ENCODE peak calls at places on chromosome 18, in five cellular contexts. One of them, this sample, is unnamed.
A peak's percentile ranks its signal among the peaks of the same experiment; 100 is the strongest.

GRCh38 chr18:63603772-63604171 is 16.6 kb downstream of the SERPINB13 start:
- DNase-seq in adrenal gland: no peak
- DNase-seq in neuronal stem cell: no peak
- DNase-seq in left ventricle myocardium inferior: no peak
- DNase-seq in neural progenitor cell: no peak
- DNase-seq in this sample: no peak

GRCh38 chr18:49612515-49613033 is 50.7 kb downstream of the LIPG start:
- DNase-seq in adrenal gland: no peak
- DNase-seq in neuronal stem cell: no peak
- DNase-seq in left ventricle myocardium inferior: no peak
- DNase-seq in neural progenitor cell: peak; percentile 20
- DNase-seq in this sample: no peak

GRCh38 chr18:69755856-69756496 is 191.7 kb downstream of the CD226 start:
- DNase-seq in adrenal gland: no peak
- DNase-seq in neuronal stem cell: no peak
- DNase-seq in left ventricle myocardium inferior: no peak
- DNase-seq in neural progenitor cell: no peak
- DNase-seq in this sample: no peak

GRCh38 chr18:54423831-54424230 is 66.1 kb downstream of the C18orf54 start:
- DNase-seq in adrenal gland: no peak
- DNase-seq in neuronal stem cell: no peak
- DNase-seq in left ventricle myocardium inferior: no peak
- DNase-seq in neural progenitor cell: no peak
- DNase-seq in this sample: no peak

GRCh38 chr18:21740724-21741510 is at the start of gene MIB1:
- DNase-seq in adrenal gland: no peak
- DNase-seq in neuronal stem cell: peak; percentile 99
- DNase-seq in left ventricle myocardium inferior: peak; percentile 67
- DNase-seq in neural progenitor cell: peak; percentile 100
- DNase-seq in this sample: peak; percentile 73

GRCh38 chr18:68725341-68725740 is 10.4 kb upstream of the TMX3 start:
- DNase-seq in adrenal gland: no peak
- DNase-seq in neuronal stem cell: no peak
- DNase-seq in left ventricle myocardium inferior: no peak
- DNase-seq in neural progenitor cell: no peak
- DNase-seq in this sample: no peak

GRCh38 chr18:12321331-12321730 is 13.3 kb downstream of the TUBB6 start:
- DNase-seq in adrenal gland: no peak
- DNase-seq in neuronal stem cell: no peak
- DNase-seq in left ventricle myocardium inferior: no peak
- DNase-seq in neural progenitor cell: no peak
- DNase-seq in this sample: no peak

GRCh38 chr18:23752796-23753195 is 63.5 kb downstream of the LAMA3 start:
- DNase-seq in adrenal gland: no peak
- DNase-seq in neuronal stem cell: no peak
- DNase-seq in left ventricle myocardium inferior: no peak
- DNase-seq in neural progenitor cell: peak; percentile 46
- DNase-seq in this sample: no peak

GRCh38 chr18:51361130-51361860 is 163.8 kb upstream of the MEX3C start:
- DNase-seq in adrenal gland: no peak
- DNase-seq in neuronal stem cell: no peak
- DNase-seq in left ventricle myocardium inferior: no peak
- DNase-seq in neural progenitor cell: no peak
- DNase-seq in this sample: no peak

GRCh38 chr18:45664824-45665763 is 49.8 kb downstream of the SLC14A2 start:
- DNase-seq in adrenal gland: peak; percentile 81
- DNase-seq in neuronal stem cell: peak; percentile 74
- DNase-seq in left ventricle myocardium inferior: no peak
- DNase-seq in neural progenitor cell: peak; percentile 78
- DNase-seq in this sample: no peak

GRCh38 chr18:9574473-9575115 is 39.8 kb downstream of the PPP4R1 start:
- DNase-seq in adrenal gland: no peak
- DNase-seq in neuronal stem cell: no peak
- DNase-seq in left ventricle myocardium inferior: no peak
- DNase-seq in neural progenitor cell: no peak
- DNase-seq in this sample: no peak

GRCh38 chr18:6745504-6746031 is 16.1 kb downstream of the ARHGAP28 start:
- DNase-seq in adrenal gland: no peak
- DNase-seq in neuronal stem cell: no peak
- DNase-seq in left ventricle myocardium inferior: no peak
- DNase-seq in neural progenitor cell: no peak
- DNase-seq in this sample: no peak

GRCh38 chr18:49114556-49114955 is 163.8 kb upstream of the SMAD7 start:
- DNase-seq in adrenal gland: no peak
- DNase-seq in neuronal stem cell: no peak
- DNase-seq in left ventricle myocardium inferior: no peak
- DNase-seq in neural progenitor cell: no peak
- DNase-seq in this sample: no peak

GRCh38 chr18:68667121-68667520 is 47.8 kb downstream of the TMX3 start:
- DNase-seq in adrenal gland: no peak
- DNase-seq in neuronal stem cell: no peak
- DNase-seq in left ventricle myocardium inferior: no peak
- DNase-seq in neural progenitor cell: no peak
- DNase-seq in this sample: no peak

GRCh38 chr18:52090005-52090404 is 250.0 kb upstream of the DCC start:
- DNase-seq in adrenal gland: no peak
- DNase-seq in neuronal stem cell: no peak
- DNase-seq in left ventricle myocardium inferior: no peak
- DNase-seq in neural progenitor cell: no peak
- DNase-seq in this sample: no peak

GRCh38 chr18:55501594-55502345 is 86.2 kb downstream of the TCF4 start:
- DNase-seq in adrenal gland: no peak
- DNase-seq in neuronal stem cell: no peak
- DNase-seq in left ventricle myocardium inferior: no peak
- DNase-seq in neural progenitor cell: peak; percentile 68
- DNase-seq in this sample: no peak

GRCh38 chr18:30056528-30056927 is 986.0 kb downstream of the DSC3 start:
- DNase-seq in adrenal gland: no peak
- DNase-seq in neuronal stem cell: no peak
- DNase-seq in left ventricle myocardium inferior: no peak
- DNase-seq in neural progenitor cell: no peak
- DNase-seq in this sample: no peak

GRCh38 chr18:40984856-40985255 is 970.2 kb upstream of the PIK3C3 start:
- DNase-seq in adrenal gland: no peak
- DNase-seq in neuronal stem cell: no peak
- DNase-seq in left ventricle myocardium inferior: no peak
- DNase-seq in neural progenitor cell: no peak
- DNase-seq in this sample: no peak

GRCh38 chr18:72871091-72871490 is 3.3 kb upstream of the NETO1 start:
- DNase-seq in adrenal gland: no peak
- DNase-seq in neuronal stem cell: no peak
- DNase-seq in left ventricle myocardium inferior: no peak
- DNase-seq in neural progenitor cell: no peak
- DNase-seq in this sample: no peak

GRCh38 chr18:2183432-2183831 is 387.9 kb downstream of the METTL4 start:
- DNase-seq in adrenal gland: no peak
- DNase-seq in neuronal stem cell: no peak
- DNase-seq in left ventricle myocardium inferior: no peak
- DNase-seq in neural progenitor cell: no peak
- DNase-seq in this sample: no peak

GRCh38 chr18:50429207-50429948 is 54.5 kb downstream of the SKA1 start:
- DNase-seq in adrenal gland: no peak
- DNase-seq in neuronal stem cell: no peak
- DNase-seq in left ventricle myocardium inferior: no peak
- DNase-seq in neural progenitor cell: peak; percentile 58
- DNase-seq in this sample: no peak

GRCh38 chr18:67417864-67418523 is 98.5 kb downstream of the DSEL start:
- DNase-seq in adrenal gland: peak; percentile 43
- DNase-seq in neuronal stem cell: no peak
- DNase-seq in left ventricle myocardium inferior: no peak
- DNase-seq in neural progenitor cell: no peak
- DNase-seq in this sample: no peak

GRCh38 chr18:41936471-41937134 is 18.4 kb upstream of the PIK3C3 start:
- DNase-seq in adrenal gland: no peak
- DNase-seq in neuronal stem cell: no peak
- DNase-seq in left ventricle myocardium inferior: no peak
- DNase-seq in neural progenitor cell: no peak
- DNase-seq in this sample: no peak

GRCh38 chr18:49185636-49186035 is 234.9 kb upstream of the SMAD7 start:
- DNase-seq in adrenal gland: no peak
- DNase-seq in neuronal stem cell: no peak
- DNase-seq in left ventricle myocardium inferior: no peak
- DNase-seq in neural progenitor cell: no peak
- DNase-seq in this sample: no peak

GRCh38 chr18:60331890-60332289 is 40.7 kb downstream of the MC4R start:
- DNase-seq in adrenal gland: no peak
- DNase-seq in neuronal stem cell: no peak
- DNase-seq in left ventricle myocardium inferior: no peak
- DNase-seq in neural progenitor cell: no peak
- DNase-seq in this sample: no peak

GRCh38 chr18:55421612-55422381 is 166.2 kb downstream of the TCF4 start:
- DNase-seq in adrenal gland: no peak
- DNase-seq in neuronal stem cell: no peak
- DNase-seq in left ventricle myocardium inferior: no peak
- DNase-seq in neural progenitor cell: no peak
- DNase-seq in this sample: no peak

GRCh38 chr18:59665057-59666007 is 31.9 kb downstream of the CCBE1 start:
- DNase-seq in adrenal gland: no peak
- DNase-seq in neuronal stem cell: no peak
- DNase-seq in left ventricle myocardium inferior: no peak
- DNase-seq in neural progenitor cell: no peak
- DNase-seq in this sample: no peak

GRCh38 chr18:39945076-39945475 is 2010.0 kb upstream of the PIK3C3 start:
- DNase-seq in adrenal gland: no peak
- DNase-seq in neuronal stem cell: no peak
- DNase-seq in left ventricle myocardium inferior: no peak
- DNase-seq in neural progenitor cell: no peak
- DNase-seq in this sample: no peak
- H3K4me1 ChIP-seq in adrenal gland: no peaks in the 10 kb centered on the region
- H3K4me1 ChIP-seq in neuronal stem cell: no peaks in the 10 kb centered on the region
- H3K4me1 ChIP-seq in left ventricle myocardium inferior: no peaks in the 10 kb centered on the region
- H3K4me1 ChIP-seq in neural progenitor cell: no peaks in the 10 kb centered on the region
- H3K4me1 ChIP-seq in this sample: no peaks in the 10 kb centered on the region

GRCh38 chr18:79424008-79424565 is 28.4 kb downstream of the NFATC1 start:
- DNase-seq in adrenal gland: peak; percentile 72
- DNase-seq in neuronal stem cell: no peak
- DNase-seq in left ventricle myocardium inferior: peak; percentile 69
- DNase-seq in neural progenitor cell: no peak
- DNase-seq in this sample: peak; percentile 79
- H3K9me3 ChIP-seq in adrenal gland: no peaks in the 10 kb centered on the region
- H3K9me3 ChIP-seq in neuronal stem cell: no peaks in the 10 kb centered on the region
- H3K9me3 ChIP-seq in left ventricle myocardium inferior: no peaks in the 10 kb centered on the region
- H3K9me3 ChIP-seq in neural progenitor cell: no peaks in the 10 kb centered on the region
- H3K9me3 ChIP-seq in this sample: no peaks in the 10 kb centered on the region

GRCh38 chr18:74497778-74498177 is 1.6 kb downstream of the CNDP2 start:
- DNase-seq in adrenal gland: no peak
- DNase-seq in neuronal stem cell: no peak
- DNase-seq in left ventricle myocardium inferior: no peak
- DNase-seq in neural progenitor cell: no peak
- DNase-seq in this sample: no peak
- H3K4me1 ChIP-seq in adrenal gland: peaks cover 9% of the 10 kb centered on the region
- H3K4me1 ChIP-seq in neuronal stem cell: peaks cover 5% of the 10 kb centered on the region
- H3K4me1 ChIP-seq in left ventricle myocardium inferior: peaks cover 65% of the 10 kb centered on the region
- H3K4me1 ChIP-seq in neural progenitor cell: no peaks in the 10 kb centered on the region
- H3K4me1 ChIP-seq in this sample: peaks cover 30% of the 10 kb centered on the region

GRCh38 chr18:44343570-44343969 is 337.1 kb upstream of the SETBP1 start:
- DNase-seq in adrenal gland: no peak
- DNase-seq in neuronal stem cell: no peak
- DNase-seq in left ventricle myocardium inferior: no peak
- DNase-seq in neural progenitor cell: no peak
- DNase-seq in this sample: no peak

GRCh38 chr18:44342946-44343345 is 337.7 kb upstream of the SETBP1 start:
- DNase-seq in adrenal gland: no peak
- DNase-seq in neuronal stem cell: no peak
- DNase-seq in left ventricle myocardium inferior: no peak
- DNase-seq in neural progenitor cell: no peak
- DNase-seq in this sample: no peak

GRCh38 chr18:44341759-44342158 is 338.9 kb upstream of the SETBP1 start:
- DNase-seq in adrenal gland: no peak
- DNase-seq in neuronal stem cell: no peak
- DNase-seq in left ventricle myocardium inferior: no peak
- DNase-seq in neural progenitor cell: no peak
- DNase-seq in this sample: no peak

DNA sequence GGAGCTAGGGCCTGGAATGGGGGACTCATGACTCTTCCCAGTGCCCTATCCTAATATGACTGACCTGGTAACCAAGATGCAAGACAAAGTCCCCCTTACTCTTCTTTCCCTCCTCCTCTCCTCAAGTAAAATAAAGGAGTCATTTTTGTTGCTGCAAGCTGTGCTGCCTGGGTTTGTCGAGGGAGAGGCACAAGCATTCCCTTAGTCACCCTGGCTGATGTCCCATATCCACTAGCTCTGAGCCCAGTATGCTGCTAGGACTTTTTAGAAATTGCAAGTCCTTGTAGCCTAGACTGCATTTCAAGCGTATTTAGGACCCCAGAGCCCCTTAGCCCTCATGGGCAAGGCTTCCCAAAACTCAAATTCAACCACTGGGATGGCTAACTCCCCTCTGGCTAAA is 338.5 kb upstream of the SETBP1 start:
- DNase-seq in adrenal gland: no peak
- DNase-seq in neuronal stem cell: no peak
- DNase-seq in left ventricle myocardium inferior: no peak
- DNase-seq in neural progenitor cell: no peak
- DNase-seq in this sample: no peak
- H3K9me3 ChIP-seq in adrenal gland: no peaks in the 10 kb centered on the region
- H3K9me3 ChIP-seq in neuronal stem cell: no peaks in the 10 kb centered on the region
- H3K9me3 ChIP-seq in left ventricle myocardium inferior: peaks cover 26% of the 10 kb centered on the region
- H3K9me3 ChIP-seq in neural progenitor cell: peaks cover 8% of the 10 kb centered on the region
- H3K9me3 ChIP-seq in this sample: peaks cover 4% of the 10 kb centered on the region

DNA sequence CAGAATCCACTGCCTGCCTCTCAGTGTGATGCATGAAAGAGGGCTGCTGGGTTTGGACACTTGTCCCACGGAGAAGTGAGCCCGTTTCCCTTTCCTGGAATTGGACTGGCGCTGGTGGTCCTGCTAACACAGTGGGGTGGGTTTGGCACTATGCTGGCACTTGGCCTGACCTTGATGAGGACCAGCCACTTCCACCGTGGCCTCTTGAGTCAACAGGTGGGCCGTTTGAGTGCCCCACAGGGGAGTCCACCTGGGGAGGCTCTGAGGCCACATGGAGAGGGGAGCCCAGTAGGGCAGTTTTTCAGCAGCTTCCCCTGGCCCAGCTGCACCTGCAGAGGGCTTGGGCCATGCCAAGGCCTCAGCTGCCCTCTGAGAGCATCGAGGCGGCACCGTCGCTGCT is 56.5 kb downstream of the MBP start:
- DNase-seq in adrenal gland: no peak
- DNase-seq in neuronal stem cell: no peak
- DNase-seq in left ventricle myocardium inferior: no peak
- DNase-seq in neural progenitor cell: no peak
- DNase-seq in this sample: no peak
- H3K4me1 ChIP-seq in adrenal gland: peaks cover 5% of the 10 kb centered on the region
- H3K4me1 ChIP-seq in neuronal stem cell: no peaks in the 10 kb centered on the region
- H3K4me1 ChIP-seq in left ventricle myocardium inferior: peaks cover 76% of the 10 kb centered on the region
- H3K4me1 ChIP-seq in neural progenitor cell: no peaks in the 10 kb centered on the region
- H3K4me1 ChIP-seq in this sample: peaks cover 69% of the 10 kb centered on the region

GRCh38 chr18:7844418-7844817 is 277.3 kb downstream of the PTPRM start:
- DNase-seq in adrenal gland: no peak
- DNase-seq in neuronal stem cell: no peak
- DNase-seq in left ventricle myocardium inferior: no peak
- DNase-seq in neural progenitor cell: no peak
- DNase-seq in this sample: no peak
- H3K9me3 ChIP-seq in adrenal gland: no peaks in the 10 kb centered on the region
- H3K9me3 ChIP-seq in neuronal stem cell: peaks cover 8% of the 10 kb centered on the region
- H3K9me3 ChIP-seq in left ventricle myocardium inferior: peaks cover 15% of the 10 kb centered on the region
- H3K9me3 ChIP-seq in neural progenitor cell: peaks cover 10% of the 10 kb centered on the region
- H3K9me3 ChIP-seq in this sample: peaks cover 15% of the 10 kb centered on the region

This sample was measured in heart left ventricle.